ENCODE peak calls at places on chromosomes 3 and 15, in six cellular contexts. B is endothelial cell of umbilical vein, N is A549, G is HepG2, A is K562, E is H1. D is an unnamed sample.

GRCh38 chr3:105398407-105398806 is 31.7 kb downstream of the ALCAM start:
- DNase-seq in B (no peak), N (no peak), G (no peak), A (no peak), E (no peak), D (no peak)

GRCh38 chr3:33775363-33775762 is 23.1 kb upstream of the PDCD6IP start:
- DNase-seq in B (no peak), N (no peak), G (no peak), A (no peak), E (no peak), D (no peak)

GRCh38 chr3:11562277-11562881 is 81.3 kb downstream of the VGLL4 start:
- DNase-seq in B (no peak), N (no peak), G (no peak), A (no peak), E (no peak), D (no peak)

GRCh38 chr3:166481340-166481739 is 644.1 kb upstream of the BCHE start:
- DNase-seq in B (no peak), N (no peak), G (no peak), A (no peak), E (no peak), D (no peak)

GRCh38 chr15:96123630-96124187 is 206.8 kb upstream of the NR2F2 start:
- DNase-seq in B (no peak), N (no peak), G (no peak), A (no peak), E (no peak), D (no peak)

GRCh38 chr3:9781978-9782575 is 10.2 kb downstream of the TADA3 start:
- DNase-seq in B (no peak), N (no peak), G (no peak), A (no peak), E (no peak), D (no peak)

GRCh38 chr15:71294636-71295241 is 179.5 kb downstream of the THSD4 start:
- DNase-seq in B (no peak), N (peak), G (no peak), A (no peak), E (no peak), D (no peak)

GRCh38 chr3:104856743-104857142 is 510.0 kb upstream of the ALCAM start:
- DNase-seq in B (no peak), N (no peak), G (no peak), A (no peak), E (no peak), D (no peak)

GRCh38 chr3:80068459-80068858 is 300.7 kb upstream of the ROBO1 start:
- DNase-seq in B (no peak), N (no peak), G (no peak), A (no peak), E (no peak), D (no peak)

GRCh38 chr3:32076566-32076965 is 29.9 kb upstream of the GPD1L start:
- DNase-seq in B (no peak), N (no peak), G (no peak), A (no peak), E (peak), D (no peak)

DNA sequence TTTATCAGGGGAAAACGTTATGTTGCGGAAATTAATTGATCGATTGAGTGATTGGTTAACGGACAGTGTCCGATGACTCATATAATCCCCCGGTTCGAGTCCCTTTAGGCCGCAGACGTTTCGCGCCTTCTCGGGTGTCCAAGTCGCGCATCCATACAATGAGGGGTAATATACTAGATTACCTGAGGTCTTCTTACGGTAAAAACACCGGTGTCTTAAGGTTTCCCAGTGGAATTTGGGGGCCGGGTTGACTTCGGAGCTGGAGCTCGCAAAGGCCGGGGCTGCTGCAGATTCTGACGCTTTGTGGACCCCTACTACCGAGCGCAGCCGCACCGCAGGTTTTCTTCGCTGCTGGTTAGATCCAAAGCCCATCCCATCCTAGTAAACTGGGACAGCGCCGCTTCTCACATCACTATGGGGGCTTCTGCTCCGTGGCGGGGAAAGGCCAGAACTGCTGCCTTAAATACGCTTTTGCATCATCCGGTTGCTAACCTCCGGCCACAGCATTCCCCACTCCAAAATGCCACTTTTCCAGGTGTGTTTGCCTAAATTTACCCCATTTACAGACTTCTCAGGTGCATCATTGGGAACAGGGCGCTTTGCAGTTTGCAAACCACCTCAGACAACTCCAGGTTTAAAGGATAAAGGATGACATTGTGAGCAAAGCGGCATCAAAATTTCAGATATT is 858 bp upstream of the SACM1L start:
- DNase-seq in B (peak), N (peak), G (peak), A (peak), E (peak), D (peak)
- TF ChIP-seq JUN in B (peak), N (no peak), G (no peak), A (no peak), E (no peak), D (no peak)

DNA sequence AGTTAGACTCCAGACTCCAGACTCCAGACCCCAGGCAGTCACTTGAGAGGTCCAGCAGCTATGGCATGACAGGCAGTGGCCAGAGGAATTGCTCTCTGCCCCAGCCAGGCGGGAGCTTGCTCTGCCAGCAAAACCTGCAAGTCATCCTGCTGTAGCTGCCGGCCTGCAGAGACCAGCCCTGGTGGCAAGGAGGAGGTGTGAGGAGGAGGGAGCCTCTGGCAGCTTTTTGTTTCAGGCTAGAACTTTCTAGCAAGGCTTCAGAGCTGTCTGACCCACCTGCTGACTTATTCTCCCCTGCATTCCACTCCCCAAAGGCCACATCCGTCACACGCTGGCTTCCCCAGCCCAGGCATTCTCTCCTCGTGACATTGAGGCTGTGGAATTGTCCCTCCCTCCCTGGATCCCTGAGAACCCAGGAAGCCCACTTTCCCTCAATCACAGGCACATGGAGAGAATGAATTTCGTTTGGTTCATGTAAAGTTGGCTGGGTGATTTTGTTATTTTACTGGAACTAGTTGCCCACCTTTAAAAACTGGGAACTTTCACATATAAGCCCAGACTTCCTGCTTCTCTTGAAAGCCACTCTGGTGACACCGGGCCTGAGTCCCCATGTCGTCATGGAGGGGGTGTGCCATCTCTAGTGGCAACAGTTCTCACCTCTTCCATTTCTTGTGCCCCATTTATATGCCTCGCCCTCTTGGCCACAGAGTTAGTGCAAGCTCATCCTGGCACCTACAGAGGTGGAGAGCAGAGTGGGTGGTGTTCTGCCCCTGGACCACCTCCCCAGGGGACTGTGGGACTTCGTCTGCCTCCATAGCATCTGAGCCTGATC is 82.8 kb downstream of the ABHD5 start:
- DNase-seq in B (no peak), N (no peak), G (peak), A (peak), E (no peak), D (peak)
- TF ChIP-seq JUN in B (no peak), N (no peak), G (no peak), A (no peak), E (no peak), D (no peak)

DNA sequence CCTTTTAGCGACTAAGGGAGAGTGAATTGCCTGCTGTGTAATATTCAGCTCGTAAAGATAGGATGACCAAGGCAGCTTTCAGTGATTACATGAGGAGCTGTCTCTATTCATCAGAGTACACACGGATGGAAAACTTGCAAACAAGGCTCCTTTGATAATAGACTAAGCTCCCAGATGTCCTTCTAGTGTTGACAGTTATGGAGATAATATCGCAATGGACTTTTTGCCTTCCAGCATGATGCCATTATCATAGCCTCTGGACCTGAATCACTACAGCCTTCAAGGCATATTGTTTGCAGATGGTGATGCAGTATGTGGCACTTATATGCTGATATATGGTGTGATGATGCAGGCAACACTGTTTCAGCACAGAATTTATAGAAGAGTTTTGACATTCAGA is 93.9 kb downstream of the ECT2 start:
- DNase-seq in B (no peak), N (no peak), G (peak), A (no peak), E (no peak), D (no peak)
- TF ChIP-seq JUN in B (no peak), N (no peak), G (no peak), A (no peak), E (no peak), D (no peak)

GRCh38 chr3:185896565-185896964 is 41.2 kb downstream of the TRA2B start:
- DNase-seq in B (no peak), N (no peak), G (no peak), A (no peak), E (no peak), D (no peak)

DNA sequence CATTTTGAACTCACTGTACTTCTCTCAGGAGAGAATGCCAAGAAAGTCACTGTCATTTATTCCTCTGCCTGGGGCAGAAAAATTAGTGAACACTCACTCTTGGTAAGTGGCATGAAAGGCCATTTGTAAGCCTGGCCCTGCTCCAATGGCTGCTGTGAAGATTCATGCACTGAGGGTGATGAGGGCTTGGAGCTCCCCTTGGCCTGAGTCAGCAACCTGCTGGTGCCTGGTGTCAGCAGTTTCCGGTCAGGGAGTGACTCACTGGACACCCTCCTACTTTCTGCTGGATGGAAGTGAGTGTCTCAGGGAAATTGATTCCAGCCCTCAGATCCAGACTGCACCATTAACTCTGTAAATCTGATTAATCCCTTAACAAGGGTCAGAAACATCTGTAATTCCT is 37.6 kb downstream of the TRA2B start:
- DNase-seq in B (peak), N (peak), G (peak), A (peak), E (no peak), D (no peak)
- TF ChIP-seq JUN in B (peak), N (no peak), G (no peak), A (no peak), E (no peak), D (no peak)

GRCh38 chr15:63093486-63094205 is 28.0 kb upstream of the LACTB start:
- DNase-seq in B (peak), N (peak), G (peak), A (peak), E (peak), D (peak)
- TF ChIP-seq JUN in B (no peak), N (no peak), G (no peak), A (no peak), E (no peak), D (no peak)

DNA sequence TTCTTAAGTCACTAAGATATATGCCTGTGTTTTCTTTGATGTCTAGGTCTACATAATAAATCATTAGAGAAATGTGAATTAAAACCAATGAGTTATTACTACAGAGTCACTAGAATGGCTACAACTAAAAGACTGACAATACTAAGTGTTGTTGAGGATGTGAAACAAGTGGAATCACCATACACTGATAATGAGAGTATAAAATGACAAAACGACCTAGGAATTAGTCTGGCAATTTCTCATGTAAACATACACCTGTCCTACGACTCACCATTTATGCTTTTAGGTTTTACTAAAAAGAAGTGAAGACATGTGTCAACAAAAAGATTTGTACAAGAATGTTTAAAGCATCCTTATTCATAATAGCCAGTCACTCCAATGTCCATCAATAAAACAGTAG is 75.2 kb upstream of the SATB1 start:
- DNase-seq in B (no peak), N (no peak), G (no peak), A (no peak), E (no peak), D (no peak)
- TF ChIP-seq JUN in B (no peak), N (no peak), G (no peak), A (no peak), E (no peak), D (no peak)

GRCh38 chr15:81942655-81943054 is 103.2 kb downstream of the MEX3B start:
- DNase-seq in B (no peak), N (no peak), G (no peak), A (no peak), E (no peak), D (no peak)
- TF ChIP-seq JUN in B (no peak), N (no peak), G (no peak), A (no peak), E (no peak), D (no peak)

DNA sequence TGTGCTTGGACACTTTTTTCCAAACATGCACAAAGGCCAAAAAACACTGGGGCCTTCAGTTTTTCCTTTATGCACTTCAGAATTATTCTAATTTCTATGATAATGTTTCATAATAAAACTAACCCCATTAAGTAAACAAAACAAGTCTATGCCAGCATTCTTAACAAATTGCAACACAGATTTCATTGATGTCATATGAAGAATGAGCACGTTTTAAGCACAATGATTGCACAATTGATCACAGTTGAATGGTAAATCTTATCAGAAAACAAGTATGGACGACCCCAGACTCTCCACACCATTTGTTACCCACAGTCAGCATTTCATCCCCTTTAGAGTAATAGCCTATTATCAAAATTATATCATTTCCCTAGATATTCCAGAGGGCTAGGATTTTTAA is 46.7 kb upstream of the PROK2 start:
- DNase-seq in B (no peak), N (no peak), G (no peak), A (no peak), E (no peak), D (no peak)
- TF ChIP-seq JUN in B (no peak), N (no peak), G (no peak), A (no peak), E (no peak), D (no peak)

GRCh38 chr3:30667250-30667585 is 60.8 kb downstream of the TGFBR2 start:
- DNase-seq in B (peak), N (no peak), G (no peak), A (no peak), E (no peak), D (no peak)
- TF ChIP-seq JUN in B (no peak), N (no peak), G (no peak), A (no peak), E (no peak), D (no peak)

DNA sequence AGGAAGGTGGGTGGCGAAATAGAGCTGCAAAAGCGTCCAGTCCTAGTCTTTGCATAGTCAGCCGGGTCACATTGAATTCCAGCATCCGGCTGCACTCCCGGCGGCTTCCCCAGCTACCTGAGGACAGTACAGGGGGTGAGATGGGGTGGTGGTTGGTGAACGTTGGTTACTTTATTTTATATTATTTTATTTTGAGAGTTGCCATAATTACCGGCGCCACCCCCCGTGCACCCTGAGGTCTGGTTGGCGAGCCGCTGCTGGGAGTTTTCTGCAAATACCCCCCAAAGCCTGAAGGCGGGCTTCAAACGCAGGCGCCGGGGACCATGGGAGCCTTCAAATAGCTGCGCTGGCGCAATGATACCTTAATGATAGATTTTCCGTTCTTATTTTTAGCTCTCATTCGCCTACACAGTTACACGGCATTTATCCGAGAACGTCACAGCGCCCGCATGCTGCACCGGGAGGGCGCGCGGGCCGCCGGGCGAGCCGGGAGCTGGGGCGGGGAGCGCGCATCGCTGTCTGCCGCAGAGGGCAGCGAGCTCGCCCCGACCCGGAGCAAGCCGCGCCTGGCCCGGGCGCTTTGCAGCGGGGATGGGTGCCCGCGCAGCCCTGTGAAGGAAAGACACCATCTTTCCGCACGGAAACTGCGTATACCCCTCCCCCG is 756 bp upstream of the RASGRF1 start:
- DNase-seq in B (no peak), N (peak), G (no peak), A (no peak), E (peak), D (peak)
- TF ChIP-seq JUN in B (no peak), N (no peak), G (no peak), A (no peak), E (no peak), D (no peak)

D was measured in WTC11.